ENCODE peak calls at places on chromosomes 11 and 22, in five cellular contexts. W, K, C, R and Q are unnamed samples.

GRCh38 chr22:40247976-40248375 is 70.3 kb downstream of the TNRC6B start:
- DNase-seq in K (no peak), W (no peak), C (no peak), R (no peak), Q (no peak)

GRCh38 chr11:66864172-66864901 is 7.5 kb downstream of the LRFN4 start:
- DNase-seq in R (no peak), K (no peak), W (no peak), C (no peak), Q (no peak)

GRCh38 chr11:61587951-61588695 is 7.2 kb upstream of the SYT7 start:
- DNase-seq in W (peak), K (no peak), C (peak), R (peak), Q (no peak)

GRCh38 chr11:28618426-28618825 is 510.2 kb downstream of the METTL15 start:
- DNase-seq in C (no peak), W (no peak), R (no peak), K (no peak), Q (no peak)

GRCh38 chr11:92948116-92948515 is 21.3 kb upstream of the MTNR1B start:
- DNase-seq in R (no peak), W (no peak), K (no peak), C (no peak), Q (no peak)

GRCh38 chr11:8062781-8063257 is 18.2 kb upstream of the TUB start:
- DNase-seq in W (no peak), K (no peak), C (peak), R (no peak), Q (no peak)

GRCh38 chr11:111694851-111695250 is 71.3 kb downstream of the PPP2R1B start:
- DNase-seq in K (no peak), C (no peak), W (no peak), R (no peak), Q (peak)

GRCh38 chr11:64057890-64058289 is 22.2 kb downstream of the FLRT1 start:
- DNase-seq in K (no peak), R (no peak), C (no peak), W (no peak), Q (no peak)

GRCh38 chr11:92387882-92388281 is 163.3 kb downstream of the FAT3 start:
- DNase-seq in C (no peak), K (no peak), R (no peak), W (no peak), Q (no peak)

GRCh38 chr11:28654191-28654590 is 546.0 kb downstream of the METTL15 start:
- DNase-seq in C (no peak), W (no peak), K (no peak), R (no peak), Q (no peak)

GRCh38 chr11:32312206-32312817 is 123.0 kb downstream of the WT1 start:
- DNase-seq in W (no peak), C (no peak), R (no peak), K (no peak), Q (no peak)

GRCh38 chr11:88105952-88106351 is 69.3 kb downstream of the RAB38 start:
- DNase-seq in R (no peak), W (no peak), C (no peak), K (no peak), Q (no peak)

GRCh38 chr11:35549787-35550186 is 24.4 kb upstream of the PAMR1 start:
- DNase-seq in C (no peak), R (peak), W (no peak), K (peak), Q (peak)

GRCh38 chr22:25475554-25476022 is 88.9 kb upstream of the GRK3 start:
- DNase-seq in K (no peak), C (no peak), R (no peak), W (no peak), Q (peak)

GRCh38 chr22:40510965-40511364 is 125.6 kb downstream of the MRTFA start:
- DNase-seq in K (no peak), R (no peak), W (no peak), C (no peak), Q (no peak)

GRCh38 chr11:118911113-118911879 is 14.4 kb downstream of the BCL9L start:
- DNase-seq in R (no peak), W (peak), C (no peak), K (peak), Q (peak)

GRCh38 chr22:27804683-27805297 is 3.2 kb upstream of the MN1 start:
- DNase-seq in K (peak), R (peak), W (peak), C (peak), Q (peak)

GRCh38 chr22:42473484-42474193 is 41.4 kb upstream of the NFAM1 start:
- DNase-seq in W (no peak), R (peak), K (peak), C (no peak), Q (peak)

GRCh38 chr22:40044870-40045834 is 50.4 kb downstream of the FAM83F start:
- DNase-seq in C (peak), K (no peak), W (peak), R (peak), Q (peak)

GRCh38 chr11:36510567-36511020 is 522 bp upstream of the TRAF6 start:
- DNase-seq in R (no peak), W (no peak), K (peak), C (no peak), Q (no peak)

GRCh38 chr22:21984793-21985192 is 2.2 kb upstream of the TOP3B start:
- DNase-seq in C (peak), W (peak), K (peak), R (peak), Q (peak)

GRCh38 chr11:24636291-24636629 is 139.4 kb downstream of the LUZP2 start:
- DNase-seq in K (no peak), R (no peak), W (no peak), C (no peak), Q (no peak)

GRCh38 chr11:37914859-37915258 is 1316.8 kb upstream of the RAG2 start:
- DNase-seq in R (no peak), C (no peak), W (no peak), K (no peak), Q (no peak)

GRCh38 chr11:67302571-67303131 is 679 bp upstream of the SSH3 start:
- DNase-seq in C (peak), K (peak), W (peak), R (no peak), Q (peak)

GRCh38 chr22:38824587-38824986 is 19.2 kb downstream of the NPTXR start:
- DNase-seq in K (peak), C (peak), R (peak), W (peak), Q (peak)

GRCh38 chr22:39292561-39293074 is 26.8 kb downstream of the RPL3 start:
- DNase-seq in W (peak), K (peak), C (no peak), R (peak), Q (peak)

GRCh38 chr11:23976369-23976768 is 520.5 kb upstream of the LUZP2 start:
- DNase-seq in K (no peak), R (no peak), C (no peak), W (no peak), Q (peak)

GRCh38 chr11:67482275-67482735 is 521 bp upstream of the AIP start:
- DNase-seq in C (no peak), W (no peak), K (no peak), R (no peak), Q (no peak)

GRCh38 chr11:110219011-110219785 is 77.2 kb downstream of the RDX start:
- DNase-seq in K (no peak), W (no peak), R (no peak), C (no peak), Q (no peak)

GRCh38 chr11:19241260-19242183 is 777 bp upstream of the E2F8 start:
- DNase-seq in R (peak), K (no peak), C (peak), W (peak), Q (no peak)

GRCh38 chr22:38921126-38921525 is 36.3 kb upstream of the APOBEC3A start:
- DNase-seq in W (no peak), K (no peak), C (no peak), R (no peak), Q (no peak)

GRCh38 chr11:67439321-67440228 is 2.1 kb upstream of the PTPRCAP start:
- DNase-seq in K (no peak), W (peak), C (no peak), R (no peak), Q (peak)

GRCh38 chr11:65132988-65133700 is 1.2 kb downstream of the SYVN1 start:
- DNase-seq in W (peak), C (peak), R (no peak), K (peak), Q (peak)

GRCh38 chr11:8699903-8700302 is 17.3 kb downstream of the RPL27A start:
- DNase-seq in K (no peak), R (no peak), W (peak), C (no peak), Q (peak)

GRCh38 chr11:898160-898517 is 12.5 kb downstream of the CHID1 start:
- DNase-seq in C (no peak), W (peak), K (no peak), R (no peak), Q (peak)

GRCh38 chr22:35995345-35995744 is 33.3 kb downstream of the RBFOX2 start:
- DNase-seq in R (no peak), C (no peak), K (no peak), W (no peak), Q (no peak)

GRCh38 chr22:35995772-35996171 is 32.9 kb downstream of the RBFOX2 start:
- DNase-seq in R (no peak), C (no peak), K (peak), W (no peak), Q (peak)

GRCh38 chr22:35996596-35996995 is 32.0 kb downstream of the RBFOX2 start:
- DNase-seq in R (no peak), C (no peak), K (no peak), W (no peak), Q (no peak)

GRCh38 chr22:35998748-35999147 is 29.9 kb downstream of the RBFOX2 start:
- DNase-seq in C (no peak), W (no peak), R (no peak), K (no peak), Q (no peak)

GRCh38 chr22:35997438-35997837 is 31.2 kb downstream of the RBFOX2 start:
- DNase-seq in W (no peak), K (no peak), C (no peak), R (no peak), Q (peak)
- H3K18ac ChIP-seq in W (no peak), K (peak), C (no peak), R (no peak), Q (no peak)

GRCh38 chr22:45683680-45684079 is 12.0 kb downstream of the ATXN10 start:
- DNase-seq in W (no peak), R (no peak), K (no peak), C (no peak), Q (no peak)
- H2BK120ac ChIP-seq in W (no peak), R (no peak), K (no peak), C (no peak), Q (no peak)

GRCh38 chr22:45194686-45195085 is 31.0 kb downstream of the NUP50 start:
- DNase-seq in K (no peak), W (no peak), R (no peak), C (peak), Q (no peak)

GRCh38 chr22:45196308-45196707 is 32.6 kb downstream of the NUP50 start:
- DNase-seq in C (no peak), K (no peak), R (no peak), W (no peak), Q (no peak)

GRCh38 chr22:45197606-45198462 is 34.1 kb downstream of the NUP50 start:
- DNase-seq in W (no peak), R (no peak), K (peak), C (peak), Q (no peak)

GRCh38 chr22:45196926-45197605 is 33.3 kb downstream of the NUP50 start:
- DNase-seq in W (no peak), C (peak), K (no peak), R (no peak), Q (no peak)

DNA sequence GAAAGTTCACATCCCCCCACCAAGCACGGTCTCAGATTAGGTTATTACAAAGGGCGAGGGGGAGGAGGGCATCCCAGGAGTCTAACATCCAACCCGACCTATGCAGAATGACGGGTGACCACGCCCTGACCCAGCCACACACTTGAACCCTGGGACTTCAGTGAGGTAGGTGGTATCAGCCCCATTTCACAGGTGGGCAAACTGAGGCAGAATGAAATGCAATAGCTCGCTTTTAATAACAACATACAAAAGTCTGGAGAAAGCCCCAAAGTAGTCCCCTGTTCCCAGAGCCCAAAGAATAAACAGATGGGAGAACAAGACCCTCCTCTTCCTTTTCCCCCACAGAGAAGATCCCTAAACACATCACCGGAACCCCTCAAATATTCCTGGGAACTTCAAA is 31.9 kb downstream of the NUP50 start:
- DNase-seq in R (no peak), C (no peak), W (no peak), K (no peak), Q (no peak)
- H2BK12ac ChIP-seq in R (no peak), C (no peak), W (no peak), K (no peak), Q (no peak)

DNA sequence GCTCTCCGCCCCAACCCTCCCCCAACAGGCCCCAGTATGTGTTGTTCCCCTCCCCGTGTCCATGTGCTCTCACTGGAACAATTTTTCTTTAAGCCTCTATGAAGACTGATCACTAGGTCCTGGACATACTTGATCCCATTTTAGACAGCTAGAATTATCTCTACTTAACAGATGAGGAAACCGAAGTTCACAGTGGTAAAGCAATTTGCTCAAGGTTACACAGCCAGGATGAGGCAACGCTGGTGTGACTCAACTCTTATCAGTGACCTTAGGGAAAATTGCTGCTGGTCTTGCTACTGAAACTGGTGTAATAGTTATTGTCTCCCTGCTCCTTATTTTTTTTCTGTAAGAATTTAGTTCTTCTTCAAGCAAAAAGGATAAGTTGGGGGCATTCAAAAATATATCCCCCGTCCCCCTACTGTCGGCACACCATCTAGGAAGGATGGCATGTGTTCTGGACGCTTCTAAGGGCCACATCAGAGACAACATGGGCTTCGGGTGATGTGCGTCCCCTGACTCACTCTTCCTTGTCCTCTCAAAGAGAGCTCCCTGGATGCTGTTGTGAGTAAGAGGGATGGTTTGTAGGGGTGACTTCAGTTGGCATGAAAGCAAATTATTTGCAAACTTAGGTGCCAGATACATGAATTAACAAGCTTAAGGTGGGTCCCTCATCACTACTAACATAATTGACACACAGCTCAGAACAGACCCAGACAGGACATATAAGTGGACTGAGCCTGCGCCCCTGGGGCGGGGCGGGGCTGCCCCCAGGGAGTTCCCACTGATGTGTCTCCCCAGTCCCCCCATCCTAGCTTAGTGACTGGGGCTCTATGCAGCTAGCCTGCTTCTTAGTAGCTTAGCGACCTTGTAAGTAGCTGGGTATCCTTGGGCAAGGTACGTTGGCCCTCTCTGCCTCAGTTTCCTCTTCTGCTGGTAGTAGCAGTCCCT is 23.6 kb upstream of the ALX4 start:
- DNase-seq in K (peak), W (no peak), C (no peak), R (no peak), Q (no peak)
- H3K18ac ChIP-seq in K (no peak), W (no peak), C (no peak), R (no peak), Q (no peak)